ENCODE peak calls at places on chromosomes 4 and X, in seven cellular contexts. Y is neural crest cell; J is non-pigmented ciliary epithelial cell; U is NCI-H524; W is stimulated activated CD8-positive, alpha-beta memory T cell treated with anti-CD3 and anti-CD28 coated beads, Interleukin-7, amount 100 ng/mL, for 24 hours; X is CD4-positive, alpha-beta memory T cell; L is NCI-H345. H is an unnamed sample.

GRCh38 chr4:20178902-20179576 is 72.7 kb upstream of the SLIT2 start:
- DNase-seq in Y (no peak), J (no peak), U (no peak), W (no peak), X (no peak), L (no peak), H (no peak)

GRCh38 chr4:2800691-2801596 is 8.1 kb downstream of the SH3BP2 start:
- DNase-seq in Y (peak; percentile 52), J (no peak), U (no peak), W (no peak), X (no peak), L (no peak), H (peak; percentile 51)

GRCh38 chr4:76311896-76312331 is 5.4 kb downstream of the STBD1 start:
- DNase-seq in Y (no peak), J (no peak), U (peak; percentile 65), W (no peak), X (no peak), L (no peak), H (no peak)

GRCh38 chr4:40243390-40243948 is 46.6 kb downstream of the RHOH start:
- DNase-seq in Y (no peak), J (no peak), U (no peak), W (no peak), X (no peak), L (no peak), H (no peak)

GRCh38 chr4:170015285-170015684 is 10.9 kb downstream of the MFAP3L start:
- DNase-seq in Y (no peak), J (no peak), U (no peak), W (no peak), X (no peak), L (no peak), H (no peak)

GRCh38 chrX:129939986-129940385 is 34.0 kb downstream of the UTP14A start:
- DNase-seq in Y (no peak), J (no peak), U (no peak), W (no peak), X (no peak), L (peak; percentile 24), H (no peak)

GRCh38 chr4:71460368-71460767 is 121.5 kb downstream of the SLC4A4 start:
- DNase-seq in Y (no peak), J (no peak), U (no peak), W (no peak), X (no peak), L (no peak), H (no peak)

GRCh38 chr4:32748498-32748897 is 2028.3 kb downstream of the PCDH7 start:
- DNase-seq in Y (no peak), J (no peak), U (no peak), W (no peak), X (no peak), L (no peak), H (no peak)

GRCh38 chr4:24209131-24209530 is 319.3 kb upstream of the PPARGC1A start:
- DNase-seq in Y (no peak), J (no peak), U (no peak), W (no peak), X (no peak), L (no peak), H (no peak)

GRCh38 chr4:154490589-154491340 is 834 bp downstream of the DCHS2 start:
- DNase-seq in Y (peak; percentile 28), J (no peak), U (no peak), W (no peak), X (no peak), L (no peak), H (peak; percentile 44)

GRCh38 chrX:70498129-70498528 is 53.5 kb downstream of the DLG3 start:
- DNase-seq in Y (no peak), J (no peak), U (no peak), W (no peak), X (no peak), L (no peak), H (no peak)

GRCh38 chr4:56245547-56246229 is 141.6 kb downstream of the AASDH start:
- DNase-seq in Y (no peak), J (no peak), U (no peak), W (no peak), X (no peak), L (no peak), H (no peak)

GRCh38 chr4:45078201-45078600 is 351.8 kb upstream of the GNPDA2 start:
- DNase-seq in Y (no peak), J (no peak), U (no peak), W (no peak), X (no peak), L (no peak), H (no peak)